ENCODE peak calls at places on chromosomes 12 and 14, in five cellular contexts. E is IMR-90, C is HepG2, X is K562, Z is H1. A is an unnamed sample.

GRCh38 chr12:71653137-71653536 is 10.5 kb downstream of the ZFC3H1 start:
- DNase-seq in E (no peak), C (no peak), X (no peak), Z (no peak), A (no peak)

GRCh38 chr14:35369701-35370191 is 34.8 kb downstream of the NFKBIA start:
- DNase-seq in E (no peak), C (no peak), X (no peak), Z (no peak), A (peak)

GRCh38 chr12:12524128-12524527 is 38.5 kb downstream of the DUSP16 start:
- DNase-seq in E (no peak), C (no peak), X (no peak), Z (no peak), A (no peak)

GRCh38 chr14:90599748-90600507 is 203.1 kb downstream of the CALM1 start:
- DNase-seq in E (peak), C (peak), X (no peak), Z (no peak), A (peak)

GRCh38 chr12:45987339-45987726 is 3.0 kb downstream of the SCAF11 start:
- DNase-seq in E (no peak), C (no peak), X (no peak), Z (no peak), A (no peak)

GRCh38 chr12:5244513-5244972 is 187.4 kb upstream of the NTF3 start:
- DNase-seq in E (no peak), C (no peak), X (peak), Z (no peak), A (no peak)

GRCh38 chr12:34400423-34400881 is 378.2 kb downstream of the ALG10 start:
- DNase-seq in E (no peak), C (no peak), X (no peak), Z (no peak), A (no peak)

GRCh38 chr12:2288001-2288400 is 235.2 kb downstream of the CACNA1C start:
- DNase-seq in E (peak), C (no peak), X (no peak), Z (no peak), A (no peak)

DNA sequence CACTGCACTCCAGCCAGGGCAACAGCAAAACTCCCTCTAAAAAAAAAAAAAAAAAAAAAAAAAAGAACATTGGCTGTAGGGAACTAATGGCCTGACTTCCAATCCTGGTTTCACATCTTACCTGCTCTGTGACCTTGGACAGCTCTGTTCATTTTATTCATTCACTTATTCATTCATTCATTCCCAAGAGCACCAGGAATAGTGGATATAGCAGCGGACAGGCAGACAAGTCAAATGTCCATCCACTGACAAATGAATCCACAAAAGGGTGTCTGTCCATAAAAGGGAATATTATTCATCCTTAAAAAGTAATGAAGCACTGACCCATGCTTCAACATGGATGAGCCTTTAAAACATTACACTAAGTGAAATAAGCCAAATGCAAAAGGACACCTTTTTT is 27.6 kb upstream of the C12orf76 start:
- DNase-seq in E (no peak), C (no peak), X (no peak), Z (no peak), A (no peak)
- TF ChIP-seq MAFK in E (no peak), C (no peak), X (no peak), Z (no peak), A (no peak)

DNA sequence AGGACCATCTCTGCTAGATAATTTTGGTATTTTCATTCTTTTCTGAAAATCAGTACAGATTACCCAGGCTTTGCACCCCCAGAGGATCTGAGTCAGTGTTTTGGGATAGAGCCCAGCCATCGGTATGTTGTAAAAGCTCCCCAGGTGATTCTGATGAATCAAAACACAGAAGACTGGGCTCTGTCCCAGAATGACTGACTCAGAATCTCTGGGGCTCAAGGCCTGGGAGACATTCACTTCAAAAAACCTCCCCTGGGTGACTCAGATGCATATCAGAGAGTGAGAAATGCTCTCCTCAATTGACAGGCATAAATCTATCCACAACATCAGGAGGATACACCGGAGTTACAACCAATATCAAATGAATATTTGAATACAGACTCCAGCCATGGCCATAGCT is 32.6 kb downstream of the SLC35F4 start:
- DNase-seq in E (peak), C (no peak), X (no peak), Z (no peak), A (peak)
- TF ChIP-seq MAFK in E (no peak), C (no peak), X (no peak), Z (no peak), A (no peak)

DNA sequence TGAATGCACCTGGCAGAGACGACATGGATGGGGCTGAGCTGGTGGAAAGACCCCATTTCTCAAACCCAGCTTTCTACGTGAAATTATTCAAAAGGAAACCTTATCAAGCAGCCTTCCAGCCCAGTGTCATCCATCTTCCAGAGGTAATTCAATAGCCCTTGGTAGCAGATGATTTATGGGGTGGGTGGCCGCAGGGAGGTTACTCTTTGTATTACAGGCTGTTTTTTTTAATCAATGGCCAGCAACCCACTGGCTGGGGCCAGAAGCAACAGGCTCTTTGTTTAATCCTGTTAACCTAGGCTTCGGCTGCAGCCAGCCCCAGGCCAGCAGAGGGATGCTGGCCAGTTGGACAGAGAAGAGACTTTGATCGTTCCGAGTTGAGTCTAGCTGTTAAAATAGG is 139.8 kb upstream of the SRRM4 start:
- DNase-seq in E (no peak), C (no peak), X (no peak), Z (no peak), A (no peak)
- TF ChIP-seq MAFK in E (no peak), C (no peak), X (no peak), Z (no peak), A (no peak)

GRCh38 chr14:105411017-105411941 is 8.3 kb upstream of the MTA1 start:
- DNase-seq in E (peak), C (no peak), X (peak), Z (no peak), A (no peak)
- TF ChIP-seq MAFK in E (no peak), C (no peak), X (no peak), Z (no peak), A (no peak)

GRCh38 chr14:100305446-100306255 is 593 bp downstream of the SLC25A29 start:
- DNase-seq in E (no peak), C (no peak), X (peak), Z (no peak), A (peak)

GRCh38 chr14:100303925-100304324 is 2.3 kb downstream of the SLC25A29 start:
- DNase-seq in E (no peak), C (no peak), X (no peak), Z (no peak), A (no peak)

GRCh38 chr14:100302616-100303015 is 3.6 kb downstream of the SLC25A29 start:
- DNase-seq in E (no peak), C (no peak), X (no peak), Z (no peak), A (peak)

GRCh38 chr14:100304825-100305445 is 1.3 kb downstream of the SLC25A29 start:
- DNase-seq in E (peak), C (no peak), X (peak), Z (no peak), A (peak)

GRCh38 chr14:100303179-100303578 is 3.1 kb downstream of the SLC25A29 start:
- DNase-seq in E (no peak), C (no peak), X (peak), Z (no peak), A (peak)
- TF ChIP-seq MAFK in E (no peak), C (no peak), X (no peak), Z (no peak), A (no peak)

GRCh38 chr12:112762753-112763152 is 28.8 kb upstream of the RPH3A start:
- DNase-seq in E (no peak), C (no peak), X (peak), Z (no peak), A (no peak)

GRCh38 chr12:112756918-112757317 is 34.6 kb upstream of the RPH3A start:
- DNase-seq in E (no peak), C (no peak), X (no peak), Z (no peak), A (no peak)

GRCh38 chr12:112761366-112761986 is 30.1 kb upstream of the RPH3A start:
- DNase-seq in E (no peak), C (peak), X (no peak), Z (no peak), A (no peak)

GRCh38 chr12:112755507-112755906 is 36.0 kb upstream of the RPH3A start:
- DNase-seq in E (no peak), C (no peak), X (no peak), Z (no peak), A (no peak)

DNA sequence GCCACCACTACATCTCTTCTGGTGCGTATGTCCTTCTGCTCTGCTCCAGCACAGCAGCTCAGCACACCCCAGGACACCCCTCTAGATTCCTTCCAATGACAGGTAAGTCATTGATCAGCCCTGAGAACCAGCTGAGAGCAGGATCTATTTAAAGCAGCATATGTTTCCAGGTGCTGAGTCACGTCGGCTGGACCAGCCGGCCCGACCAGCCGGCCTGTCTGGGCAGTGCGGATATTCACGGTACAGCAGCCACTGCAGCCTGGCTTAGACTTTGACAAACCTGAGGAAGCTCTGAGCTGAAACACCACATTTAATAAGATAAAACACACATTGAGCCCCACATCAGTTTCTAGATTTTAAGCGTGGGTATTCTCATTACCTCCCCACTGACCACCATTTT is 31.8 kb upstream of the RPH3A start:
- DNase-seq in E (no peak), C (no peak), X (no peak), Z (no peak), A (no peak)
- TF ChIP-seq MAFK in E (no peak), C (no peak), X (no peak), Z (no peak), A (no peak)

DNA sequence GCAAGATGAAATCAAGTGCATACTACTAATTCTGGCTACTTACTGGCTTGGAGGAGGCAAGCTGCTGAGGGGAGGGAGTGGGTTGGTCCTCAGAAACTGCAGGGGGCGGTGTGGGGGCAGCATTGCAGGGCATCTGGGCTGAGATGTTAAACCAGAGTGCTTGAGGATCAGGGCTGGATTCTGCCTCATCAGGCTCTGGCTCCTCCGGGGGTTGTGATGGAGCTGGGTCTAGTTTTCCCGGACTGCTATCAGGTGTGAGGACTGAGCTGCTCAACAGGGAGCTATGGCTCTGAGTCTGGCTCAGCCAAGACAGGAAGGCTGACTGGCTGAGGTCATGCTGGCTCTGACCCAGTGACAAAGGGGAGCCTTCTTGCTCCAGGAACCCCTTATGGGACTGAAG is 28.6 kb downstream of the BAZ2A start:
- DNase-seq in E (no peak), C (no peak), X (peak), Z (no peak), A (peak)
- TF ChIP-seq MAFK in E (no peak), C (no peak), X (no peak), Z (no peak), A (no peak)

GRCh38 chr12:116722245-116722644 is 15.6 kb downstream of the SPRING1 start:
- DNase-seq in E (no peak), C (no peak), X (no peak), Z (no peak), A (no peak)

GRCh38 chr12:116717466-116718457 is 20.1 kb downstream of the SPRING1 start:
- DNase-seq in E (peak), C (no peak), X (no peak), Z (no peak), A (no peak)

GRCh38 chr12:116719661-116720060 is 18.2 kb downstream of the SPRING1 start:
- DNase-seq in E (no peak), C (no peak), X (no peak), Z (no peak), A (no peak)

GRCh38 chr12:116720129-116720528 is 17.7 kb downstream of the SPRING1 start:
- DNase-seq in E (no peak), C (no peak), X (no peak), Z (no peak), A (no peak)

DNA sequence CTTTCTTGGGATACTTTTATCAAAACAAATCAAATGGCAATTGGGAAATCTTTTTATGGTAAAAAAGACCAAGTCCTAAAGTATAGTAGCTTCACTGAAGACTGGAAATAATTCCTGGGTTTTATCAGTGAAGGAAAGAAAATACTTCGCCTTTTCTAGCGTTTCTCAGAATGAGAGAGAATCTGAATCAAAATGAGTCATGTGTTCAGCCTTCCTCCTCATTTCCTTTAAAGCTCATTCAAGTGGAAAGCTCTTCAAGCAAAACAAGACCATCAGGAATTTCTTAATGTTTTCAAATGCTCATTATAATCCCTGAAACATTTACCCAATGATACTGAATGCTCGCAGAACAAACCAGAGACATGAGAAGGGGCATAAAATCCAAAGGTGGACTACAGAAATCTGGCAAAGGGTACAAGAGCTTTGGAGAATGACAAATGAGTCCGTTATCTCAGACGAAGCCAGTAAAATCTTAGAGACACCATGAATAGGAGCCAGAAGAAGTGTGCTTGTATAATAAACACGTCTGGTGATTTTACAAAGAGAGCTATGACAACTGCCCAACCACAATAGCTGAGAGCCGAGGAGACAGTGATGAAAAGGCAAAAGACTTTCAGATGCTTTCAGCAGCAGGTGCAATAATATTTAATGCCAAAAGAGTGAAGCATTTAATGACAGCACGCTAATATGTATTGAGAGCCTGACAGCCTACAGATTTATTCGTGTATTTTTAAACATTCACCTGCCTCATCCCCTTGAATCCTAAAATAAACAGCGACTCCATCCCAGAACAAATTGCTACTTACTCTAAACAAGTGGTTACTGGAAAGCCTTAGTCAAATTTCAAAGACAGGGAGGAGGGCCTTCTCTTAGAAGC is 19.1 kb downstream of the SPRING1 start:
- DNase-seq in E (peak), C (no peak), X (no peak), Z (no peak), A (no peak)
- TF ChIP-seq MAFK in E (no peak), C (no peak), X (no peak), Z (no peak), A (no peak)

A was measured in A549.